ENCODE peak calls at places on chromosome X, in eight cellular contexts. P, L, Y, M, V, Z, X and A are unnamed samples.

GRCh38 chrX:11187001-11187400 is 75.9 kb downstream of the HCCS start:
- DNase-seq in P (no peak), L (no peak), Y (no peak), M (no peak), V (peak; percentile 79), Z (no peak), X (no peak), A (no peak)

GRCh38 chrX:148381603-148382002 is 118.8 kb upstream of the AFF2 start:
- DNase-seq in P (no peak), L (no peak), Y (no peak), M (no peak), V (no peak), Z (no peak), X (no peak), A (no peak)

GRCh38 chrX:38346150-38346549 is 6.3 kb upstream of the OTC start:
- DNase-seq in P (no peak), L (no peak), Y (no peak), M (no peak), V (no peak), Z (no peak), X (no peak), A (no peak)

GRCh38 chrX:44698328-44698727 is 145.5 kb upstream of the DUSP21 start:
- DNase-seq in P (no peak), L (no peak), Y (no peak), M (no peak), V (no peak), Z (no peak), X (no peak), A (no peak)

GRCh38 chrX:123990602-123991001 is 29.1 kb downstream of the STAG2 start:
- DNase-seq in P (peak; percentile 14), L (no peak), Y (no peak), M (no peak), V (no peak), Z (no peak), X (no peak), A (no peak)

GRCh38 chrX:131704136-131704695 is 160.3 kb downstream of the OR13H1 start:
- DNase-seq in P (peak; percentile 71), L (peak; percentile 94), Y (peak; percentile 69), M (no peak), V (no peak), Z (peak; percentile 4), X (no peak), A (no peak)

GRCh38 chrX:11446331-11446730 is 153.1 kb downstream of the AMELX start:
- DNase-seq in P (no peak), L (no peak), Y (no peak), M (no peak), V (no peak), Z (no peak), X (no peak), A (no peak)

GRCh38 chrX:12702509-12703091 is 88.6 kb upstream of the PRPS2 start:
- DNase-seq in P (no peak), L (peak; percentile 10), Y (no peak), M (no peak), V (peak; percentile 22), Z (no peak), X (no peak), A (peak; percentile 14)

GRCh38 chrX:63250253-63250868 is 100.8 kb downstream of the SPIN4 start:
- DNase-seq in P (peak; percentile 82), L (peak; percentile 73), Y (peak; percentile 69), M (no peak), V (peak; percentile 81), Z (peak; percentile 56), X (peak; percentile 60), A (peak; percentile 41)

GRCh38 chrX:135295238-135295943 is 13.9 kb upstream of the ETDC start:
- DNase-seq in P (peak; percentile 31), L (peak; percentile 65), Y (no peak), M (peak; percentile 24), V (peak; percentile 55), Z (peak; percentile 9), X (peak; percentile 59), A (peak; percentile 40)

GRCh38 chrX:46710927-46711623 is 47.8 kb downstream of the SLC9A7 start:
- DNase-seq in P (no peak), L (peak; percentile 33), Y (no peak), M (no peak), V (no peak), Z (no peak), X (no peak), A (no peak)

GRCh38 chrX:112841114-112841819 is 636 bp upstream of the AMOT start:
- DNase-seq in P (peak; percentile 72), L (peak; percentile 83), Y (peak; percentile 24), M (peak; percentile 67), V (peak; percentile 96), Z (peak; percentile 85), X (peak; percentile 92), A (peak; percentile 77)

GRCh38 chrX:31546130-31546529 is 474.3 kb upstream of the FTHL17 start:
- DNase-seq in P (peak; percentile 78), L (no peak), Y (peak; percentile 61), M (no peak), V (no peak), Z (no peak), X (no peak), A (no peak)

GRCh38 chrX:26670521-26670920 is 454.6 kb downstream of the MAGEB5 start:
- DNase-seq in P (no peak), L (no peak), Y (no peak), M (no peak), V (no peak), Z (no peak), X (no peak), A (no peak)

GRCh38 chrX:26664919-26665318 is 448.9 kb downstream of the MAGEB5 start:
- DNase-seq in P (no peak), L (no peak), Y (no peak), M (no peak), V (no peak), Z (no peak), X (no peak), A (no peak)
- TF ChIP-seq CTCF in P (no peak), L (no peak), Y (no peak), M (no peak), V (no peak), Z (no peak), X (no peak), A (peak; percentile 24)

GRCh38 chrX:108699368-108699767 is 37.0 kb downstream of the IRS4 start:
- DNase-seq in P (peak; percentile 16), L (no peak), Y (no peak), M (no peak), V (peak; percentile 39), Z (no peak), X (no peak), A (no peak)
- TF ChIP-seq CTCF in P (peak; percentile 32), L (peak; percentile 28), Y (peak; percentile 32), M (no peak), V (peak; percentile 29), Z (no peak), X (peak; percentile 23), A (peak; percentile 74)

DNA sequence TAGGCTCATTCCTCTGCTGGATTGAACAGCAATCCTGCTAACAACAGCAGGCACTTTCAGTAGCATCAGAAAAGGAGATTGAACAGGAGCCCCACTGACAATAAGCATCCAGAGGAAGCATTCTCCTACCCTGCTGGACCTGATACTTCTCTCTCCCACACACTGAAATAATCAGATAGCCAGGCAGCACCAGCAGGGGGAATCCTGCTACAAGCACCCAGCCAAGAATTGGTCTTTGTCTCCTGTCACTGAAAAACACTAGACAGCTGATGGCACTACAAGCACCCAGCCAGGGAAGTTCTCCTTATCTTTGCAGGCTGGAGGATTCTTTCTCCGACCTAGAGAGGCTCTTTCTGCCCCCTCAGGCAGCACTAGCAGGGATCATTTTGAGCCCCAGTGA is 444.3 kb upstream of the GRIA3 start:
- DNase-seq in P (no peak), L (no peak), Y (no peak), M (no peak), V (no peak), Z (no peak), X (no peak), A (no peak)
- TF ChIP-seq CTCF in P (peak; percentile 36), L (no peak), Y (peak; percentile 13), M (no peak), V (no peak), Z (no peak), X (no peak), A (no peak)

DNA sequence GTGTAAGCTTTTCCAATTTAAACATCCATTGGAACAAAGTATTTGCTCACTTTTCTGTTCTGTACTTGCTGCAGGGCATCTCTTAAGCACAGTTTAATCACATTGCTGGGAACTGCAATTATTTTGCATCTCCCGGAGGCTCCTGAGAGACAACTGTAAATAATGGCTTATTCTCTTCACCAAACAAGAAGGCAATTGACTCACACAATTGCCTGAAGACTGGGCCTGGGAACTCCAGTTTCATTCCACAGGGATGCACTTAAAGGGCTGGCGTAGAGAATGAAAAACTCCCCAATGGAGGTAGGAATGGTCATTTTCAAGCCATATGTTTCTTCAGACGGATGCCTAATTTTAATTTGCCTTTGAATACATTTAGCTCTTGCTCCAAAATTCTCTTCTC is 29.5 kb downstream of the TFDP3 start:
- DNase-seq in P (no peak), L (no peak), Y (no peak), M (no peak), V (no peak), Z (no peak), X (no peak), A (peak; percentile 5)
- TF ChIP-seq CTCF in P (no peak), L (no peak), Y (no peak), M (no peak), V (no peak), Z (no peak), X (no peak), A (no peak)

GRCh38 chrX:15594371-15594770 is 6.4 kb downstream of the ACE2 start:
- DNase-seq in P (no peak), L (no peak), Y (no peak), M (no peak), V (peak; percentile 21), Z (no peak), X (no peak), A (no peak)
- TF ChIP-seq CTCF in P (peak; percentile 40), L (no peak), Y (peak; percentile 10), M (no peak), V (no peak), Z (no peak), X (no peak), A (no peak)

GRCh38 chrX:6026980-6027379 is 201.7 kb downstream of the NLGN4X start:
- DNase-seq in P (no peak), L (no peak), Y (no peak), M (no peak), V (no peak), Z (no peak), X (no peak), A (peak; percentile 14)

GRCh38 chrX:6024204-6024603 is 204.5 kb downstream of the NLGN4X start:
- DNase-seq in P (no peak), L (no peak), Y (no peak), M (no peak), V (no peak), Z (no peak), X (no peak), A (no peak)

GRCh38 chrX:6026484-6026883 is 202.2 kb downstream of the NLGN4X start:
- DNase-seq in P (no peak), L (no peak), Y (no peak), M (no peak), V (no peak), Z (no peak), X (no peak), A (no peak)

GRCh38 chrX:6021316-6022091 is 207.2 kb downstream of the NLGN4X start:
- DNase-seq in P (peak; percentile 25), L (peak; percentile 53), Y (no peak), M (no peak), V (peak; percentile 66), Z (no peak), X (peak; percentile 53), A (peak; percentile 69)
- TF ChIP-seq CTCF in P (peak; percentile 71), L (peak; percentile 75), Y (peak; percentile 31), M (no peak), V (peak; percentile 37), Z (peak; percentile 44), X (peak; percentile 44), A (peak; percentile 84)